ENCODE peak calls at places on chromosome 10, in ten cellular contexts. One of them, this sample, is unnamed.

GRCh38 chr10:26759008-26759407 is 61.5 kb downstream of the PDSS1 start:
- DNase-seq in HEK293T: no peak
- DNase-seq in activated T-cell treated with anti-CD3 and anti-CD28 coated beads, Interleukin-2, amount 50 U/mL, for 72 hours: no peak
- DNase-seq in LoVo: no peak
- DNase-seq in activated CD8-positive, alpha-beta memory T cell treated with anti-CD3 and anti-CD28 coated beads for 24 hours: no peak
- DNase-seq in cardiac fibroblast: no peak
- DNase-seq in DMS79: no peak
- DNase-seq in AG08395: no peak
- DNase-seq in stimulated activated CD8-positive, alpha-beta memory T cell treated with anti-CD3 and anti-CD28 coated beads, Interleukin-15, amount 100 ng/mL, for 4 hours: no peak
- DNase-seq in psoas muscle: no peak
- DNase-seq in this sample: no peak

GRCh38 chr10:17100586-17100985 is 29.0 kb downstream of the CUBN start:
- DNase-seq in HEK293T: no peak
- DNase-seq in activated T-cell treated with anti-CD3 and anti-CD28 coated beads, Interleukin-2, amount 50 U/mL, for 72 hours: no peak
- DNase-seq in LoVo: no peak
- DNase-seq in activated CD8-positive, alpha-beta memory T cell treated with anti-CD3 and anti-CD28 coated beads for 24 hours: no peak
- DNase-seq in cardiac fibroblast: no peak
- DNase-seq in DMS79: no peak
- DNase-seq in AG08395: no peak
- DNase-seq in stimulated activated CD8-positive, alpha-beta memory T cell treated with anti-CD3 and anti-CD28 coated beads, Interleukin-15, amount 100 ng/mL, for 4 hours: no peak
- DNase-seq in psoas muscle: no peak
- DNase-seq in this sample: no peak

GRCh38 chr10:14801693-14802092 is 27.0 kb upstream of the FAM107B start:
- DNase-seq in HEK293T: peak
- DNase-seq in activated T-cell treated with anti-CD3 and anti-CD28 coated beads, Interleukin-2, amount 50 U/mL, for 72 hours: no peak
- DNase-seq in LoVo: no peak
- DNase-seq in activated CD8-positive, alpha-beta memory T cell treated with anti-CD3 and anti-CD28 coated beads for 24 hours: no peak
- DNase-seq in cardiac fibroblast: no peak
- DNase-seq in DMS79: no peak
- DNase-seq in AG08395: no peak
- DNase-seq in stimulated activated CD8-positive, alpha-beta memory T cell treated with anti-CD3 and anti-CD28 coated beads, Interleukin-15, amount 100 ng/mL, for 4 hours: no peak
- DNase-seq in psoas muscle: no peak
- DNase-seq in this sample: no peak

GRCh38 chr10:90051474-90051873 is 350.1 kb downstream of the KIF20B start:
- DNase-seq in HEK293T: no peak
- DNase-seq in activated T-cell treated with anti-CD3 and anti-CD28 coated beads, Interleukin-2, amount 50 U/mL, for 72 hours: no peak
- DNase-seq in LoVo: no peak
- DNase-seq in activated CD8-positive, alpha-beta memory T cell treated with anti-CD3 and anti-CD28 coated beads for 24 hours: no peak
- DNase-seq in cardiac fibroblast: no peak
- DNase-seq in DMS79: peak
- DNase-seq in AG08395: no peak
- DNase-seq in stimulated activated CD8-positive, alpha-beta memory T cell treated with anti-CD3 and anti-CD28 coated beads, Interleukin-15, amount 100 ng/mL, for 4 hours: no peak
- DNase-seq in psoas muscle: no peak
- DNase-seq in this sample: no peak

GRCh38 chr10:94673614-94674321 is 9.8 kb upstream of the CYP2C18 start:
- DNase-seq in HEK293T: peak
- DNase-seq in activated T-cell treated with anti-CD3 and anti-CD28 coated beads, Interleukin-2, amount 50 U/mL, for 72 hours: no peak
- DNase-seq in LoVo: no peak
- DNase-seq in activated CD8-positive, alpha-beta memory T cell treated with anti-CD3 and anti-CD28 coated beads for 24 hours: no peak
- DNase-seq in cardiac fibroblast: peak
- DNase-seq in DMS79: no peak
- DNase-seq in AG08395: no peak
- DNase-seq in stimulated activated CD8-positive, alpha-beta memory T cell treated with anti-CD3 and anti-CD28 coated beads, Interleukin-15, amount 100 ng/mL, for 4 hours: no peak
- DNase-seq in psoas muscle: no peak
- DNase-seq in this sample: no peak

GRCh38 chr10:114179747-114180146 is 594 bp downstream of the TDRD1 start:
- DNase-seq in HEK293T: no peak
- DNase-seq in activated T-cell treated with anti-CD3 and anti-CD28 coated beads, Interleukin-2, amount 50 U/mL, for 72 hours: no peak
- DNase-seq in LoVo: no peak
- DNase-seq in activated CD8-positive, alpha-beta memory T cell treated with anti-CD3 and anti-CD28 coated beads for 24 hours: no peak
- DNase-seq in cardiac fibroblast: no peak
- DNase-seq in DMS79: no peak
- DNase-seq in AG08395: no peak
- DNase-seq in stimulated activated CD8-positive, alpha-beta memory T cell treated with anti-CD3 and anti-CD28 coated beads, Interleukin-15, amount 100 ng/mL, for 4 hours: no peak
- DNase-seq in psoas muscle: no peak
- DNase-seq in this sample: no peak

GRCh38 chr10:93160829-93161228 is 87.1 kb downstream of the CYP26A1 start:
- DNase-seq in HEK293T: no peak
- DNase-seq in activated T-cell treated with anti-CD3 and anti-CD28 coated beads, Interleukin-2, amount 50 U/mL, for 72 hours: no peak
- DNase-seq in LoVo: no peak
- DNase-seq in activated CD8-positive, alpha-beta memory T cell treated with anti-CD3 and anti-CD28 coated beads for 24 hours: no peak
- DNase-seq in cardiac fibroblast: peak
- DNase-seq in DMS79: no peak
- DNase-seq in AG08395: peak
- DNase-seq in stimulated activated CD8-positive, alpha-beta memory T cell treated with anti-CD3 and anti-CD28 coated beads, Interleukin-15, amount 100 ng/mL, for 4 hours: no peak
- DNase-seq in psoas muscle: peak
- DNase-seq in this sample: no peak

GRCh38 chr10:74176380-74177139 is 25.5 kb downstream of the ADK start:
- DNase-seq in HEK293T: peak
- DNase-seq in activated T-cell treated with anti-CD3 and anti-CD28 coated beads, Interleukin-2, amount 50 U/mL, for 72 hours: peak
- DNase-seq in LoVo: peak
- DNase-seq in activated CD8-positive, alpha-beta memory T cell treated with anti-CD3 and anti-CD28 coated beads for 24 hours: peak
- DNase-seq in cardiac fibroblast: peak
- DNase-seq in DMS79: peak
- DNase-seq in AG08395: peak
- DNase-seq in stimulated activated CD8-positive, alpha-beta memory T cell treated with anti-CD3 and anti-CD28 coated beads, Interleukin-15, amount 100 ng/mL, for 4 hours: peak
- DNase-seq in psoas muscle: peak
- DNase-seq in this sample: peak

GRCh38 chr10:119919271-119919670 is 26.7 kb downstream of the SEC23IP start:
- DNase-seq in HEK293T: no peak
- DNase-seq in activated T-cell treated with anti-CD3 and anti-CD28 coated beads, Interleukin-2, amount 50 U/mL, for 72 hours: no peak
- DNase-seq in LoVo: no peak
- DNase-seq in activated CD8-positive, alpha-beta memory T cell treated with anti-CD3 and anti-CD28 coated beads for 24 hours: no peak
- DNase-seq in cardiac fibroblast: peak
- DNase-seq in DMS79: no peak
- DNase-seq in AG08395: no peak
- DNase-seq in stimulated activated CD8-positive, alpha-beta memory T cell treated with anti-CD3 and anti-CD28 coated beads, Interleukin-15, amount 100 ng/mL, for 4 hours: no peak
- DNase-seq in psoas muscle: no peak
- DNase-seq in this sample: no peak

GRCh38 chr10:5413012-5413938 is 918 bp downstream of the NET1 start:
- DNase-seq in HEK293T: peak
- DNase-seq in activated T-cell treated with anti-CD3 and anti-CD28 coated beads, Interleukin-2, amount 50 U/mL, for 72 hours: no peak
- DNase-seq in LoVo: peak
- DNase-seq in activated CD8-positive, alpha-beta memory T cell treated with anti-CD3 and anti-CD28 coated beads for 24 hours: no peak
- DNase-seq in cardiac fibroblast: peak
- DNase-seq in DMS79: peak
- DNase-seq in AG08395: peak
- DNase-seq in stimulated activated CD8-positive, alpha-beta memory T cell treated with anti-CD3 and anti-CD28 coated beads, Interleukin-15, amount 100 ng/mL, for 4 hours: no peak
- DNase-seq in psoas muscle: no peak
- DNase-seq in this sample: no peak

GRCh38 chr10:117186832-117187615 is 10.3 kb upstream of the KCNK18 start:
- DNase-seq in HEK293T: no peak
- DNase-seq in activated T-cell treated with anti-CD3 and anti-CD28 coated beads, Interleukin-2, amount 50 U/mL, for 72 hours: no peak
- DNase-seq in LoVo: peak
- DNase-seq in activated CD8-positive, alpha-beta memory T cell treated with anti-CD3 and anti-CD28 coated beads for 24 hours: no peak
- DNase-seq in cardiac fibroblast: peak
- DNase-seq in DMS79: no peak
- DNase-seq in AG08395: peak
- DNase-seq in stimulated activated CD8-positive, alpha-beta memory T cell treated with anti-CD3 and anti-CD28 coated beads, Interleukin-15, amount 100 ng/mL, for 4 hours: no peak
- DNase-seq in psoas muscle: no peak
- DNase-seq in this sample: no peak

GRCh38 chr10:30502266-30503058 is 68.5 kb downstream of the MAP3K8 start:
- DNase-seq in HEK293T: no peak
- DNase-seq in activated T-cell treated with anti-CD3 and anti-CD28 coated beads, Interleukin-2, amount 50 U/mL, for 72 hours: peak
- DNase-seq in LoVo: no peak
- DNase-seq in activated CD8-positive, alpha-beta memory T cell treated with anti-CD3 and anti-CD28 coated beads for 24 hours: no peak
- DNase-seq in cardiac fibroblast: no peak
- DNase-seq in DMS79: no peak
- DNase-seq in AG08395: peak
- DNase-seq in stimulated activated CD8-positive, alpha-beta memory T cell treated with anti-CD3 and anti-CD28 coated beads, Interleukin-15, amount 100 ng/mL, for 4 hours: peak
- DNase-seq in psoas muscle: no peak
- DNase-seq in this sample: no peak

GRCh38 chr10:71272122-71272771 is 46.8 kb upstream of the SLC29A3 start:
- DNase-seq in HEK293T: no peak
- DNase-seq in activated T-cell treated with anti-CD3 and anti-CD28 coated beads, Interleukin-2, amount 50 U/mL, for 72 hours: no peak
- DNase-seq in LoVo: no peak
- DNase-seq in activated CD8-positive, alpha-beta memory T cell treated with anti-CD3 and anti-CD28 coated beads for 24 hours: no peak
- DNase-seq in cardiac fibroblast: peak
- DNase-seq in DMS79: no peak
- DNase-seq in AG08395: peak
- DNase-seq in stimulated activated CD8-positive, alpha-beta memory T cell treated with anti-CD3 and anti-CD28 coated beads, Interleukin-15, amount 100 ng/mL, for 4 hours: no peak
- DNase-seq in psoas muscle: no peak
- DNase-seq in this sample: no peak

GRCh38 chr10:91197044-91197651 is 23.3 kb upstream of the PCGF5 start:
- DNase-seq in HEK293T: no peak
- DNase-seq in activated T-cell treated with anti-CD3 and anti-CD28 coated beads, Interleukin-2, amount 50 U/mL, for 72 hours: no peak
- DNase-seq in LoVo: no peak
- DNase-seq in activated CD8-positive, alpha-beta memory T cell treated with anti-CD3 and anti-CD28 coated beads for 24 hours: no peak
- DNase-seq in cardiac fibroblast: peak
- DNase-seq in DMS79: no peak
- DNase-seq in AG08395: peak
- DNase-seq in stimulated activated CD8-positive, alpha-beta memory T cell treated with anti-CD3 and anti-CD28 coated beads, Interleukin-15, amount 100 ng/mL, for 4 hours: no peak
- DNase-seq in psoas muscle: no peak
- DNase-seq in this sample: no peak

GRCh38 chr10:103563231-103564115 is 70.0 kb downstream of the NEURL1 start:
- DNase-seq in HEK293T: no peak
- DNase-seq in activated T-cell treated with anti-CD3 and anti-CD28 coated beads, Interleukin-2, amount 50 U/mL, for 72 hours: no peak
- DNase-seq in LoVo: no peak
- DNase-seq in activated CD8-positive, alpha-beta memory T cell treated with anti-CD3 and anti-CD28 coated beads for 24 hours: no peak
- DNase-seq in cardiac fibroblast: no peak
- DNase-seq in DMS79: no peak
- DNase-seq in AG08395: no peak
- DNase-seq in stimulated activated CD8-positive, alpha-beta memory T cell treated with anti-CD3 and anti-CD28 coated beads, Interleukin-15, amount 100 ng/mL, for 4 hours: no peak
- DNase-seq in psoas muscle: peak
- DNase-seq in this sample: no peak

GRCh38 chr10:125002423-125003145 is 60.7 kb downstream of the ZRANB1 start:
- DNase-seq in HEK293T: no peak
- DNase-seq in activated T-cell treated with anti-CD3 and anti-CD28 coated beads, Interleukin-2, amount 50 U/mL, for 72 hours: no peak
- DNase-seq in LoVo: no peak
- DNase-seq in activated CD8-positive, alpha-beta memory T cell treated with anti-CD3 and anti-CD28 coated beads for 24 hours: no peak
- DNase-seq in cardiac fibroblast: no peak
- DNase-seq in DMS79: no peak
- DNase-seq in AG08395: no peak
- DNase-seq in stimulated activated CD8-positive, alpha-beta memory T cell treated with anti-CD3 and anti-CD28 coated beads, Interleukin-15, amount 100 ng/mL, for 4 hours: no peak
- DNase-seq in psoas muscle: peak
- DNase-seq in this sample: no peak

GRCh38 chr10:27607591-27607990 is 103.5 kb downstream of the RAB18 start:
- DNase-seq in HEK293T: no peak
- DNase-seq in activated T-cell treated with anti-CD3 and anti-CD28 coated beads, Interleukin-2, amount 50 U/mL, for 72 hours: no peak
- DNase-seq in LoVo: no peak
- DNase-seq in activated CD8-positive, alpha-beta memory T cell treated with anti-CD3 and anti-CD28 coated beads for 24 hours: no peak
- DNase-seq in cardiac fibroblast: no peak
- DNase-seq in DMS79: no peak
- DNase-seq in AG08395: no peak
- DNase-seq in stimulated activated CD8-positive, alpha-beta memory T cell treated with anti-CD3 and anti-CD28 coated beads, Interleukin-15, amount 100 ng/mL, for 4 hours: no peak
- DNase-seq in psoas muscle: no peak
- DNase-seq in this sample: no peak

GRCh38 chr10:49512121-49512809 is 26.7 kb downstream of the ERCC6 start:
- DNase-seq in HEK293T: peak
- DNase-seq in activated T-cell treated with anti-CD3 and anti-CD28 coated beads, Interleukin-2, amount 50 U/mL, for 72 hours: peak
- DNase-seq in LoVo: peak
- DNase-seq in activated CD8-positive, alpha-beta memory T cell treated with anti-CD3 and anti-CD28 coated beads for 24 hours: no peak
- DNase-seq in cardiac fibroblast: peak
- DNase-seq in DMS79: no peak
- DNase-seq in AG08395: peak
- DNase-seq in stimulated activated CD8-positive, alpha-beta memory T cell treated with anti-CD3 and anti-CD28 coated beads, Interleukin-15, amount 100 ng/mL, for 4 hours: no peak
- DNase-seq in psoas muscle: no peak
- DNase-seq in this sample: no peak

GRCh38 chr10:130421909-130422308 is 285.7 kb downstream of the GLRX3 start:
- DNase-seq in HEK293T: no peak
- DNase-seq in activated T-cell treated with anti-CD3 and anti-CD28 coated beads, Interleukin-2, amount 50 U/mL, for 72 hours: no peak
- DNase-seq in LoVo: no peak
- DNase-seq in activated CD8-positive, alpha-beta memory T cell treated with anti-CD3 and anti-CD28 coated beads for 24 hours: no peak
- DNase-seq in cardiac fibroblast: no peak
- DNase-seq in DMS79: no peak
- DNase-seq in AG08395: no peak
- DNase-seq in stimulated activated CD8-positive, alpha-beta memory T cell treated with anti-CD3 and anti-CD28 coated beads, Interleukin-15, amount 100 ng/mL, for 4 hours: no peak
- DNase-seq in psoas muscle: no peak
- DNase-seq in this sample: no peak

GRCh38 chr10:102782698-102783540 is 39.2 kb downstream of the WBP1L start:
- DNase-seq in HEK293T: no peak
- DNase-seq in activated T-cell treated with anti-CD3 and anti-CD28 coated beads, Interleukin-2, amount 50 U/mL, for 72 hours: no peak
- DNase-seq in LoVo: no peak
- DNase-seq in activated CD8-positive, alpha-beta memory T cell treated with anti-CD3 and anti-CD28 coated beads for 24 hours: no peak
- DNase-seq in cardiac fibroblast: peak
- DNase-seq in DMS79: no peak
- DNase-seq in AG08395: peak
- DNase-seq in stimulated activated CD8-positive, alpha-beta memory T cell treated with anti-CD3 and anti-CD28 coated beads, Interleukin-15, amount 100 ng/mL, for 4 hours: no peak
- DNase-seq in psoas muscle: peak
- DNase-seq in this sample: no peak

GRCh38 chr10:78664929-78665525 is 403.7 kb upstream of the ZMIZ1 start:
- DNase-seq in HEK293T: peak
- DNase-seq in activated T-cell treated with anti-CD3 and anti-CD28 coated beads, Interleukin-2, amount 50 U/mL, for 72 hours: peak
- DNase-seq in LoVo: no peak
- DNase-seq in activated CD8-positive, alpha-beta memory T cell treated with anti-CD3 and anti-CD28 coated beads for 24 hours: no peak
- DNase-seq in cardiac fibroblast: peak
- DNase-seq in DMS79: no peak
- DNase-seq in AG08395: no peak
- DNase-seq in stimulated activated CD8-positive, alpha-beta memory T cell treated with anti-CD3 and anti-CD28 coated beads, Interleukin-15, amount 100 ng/mL, for 4 hours: no peak
- DNase-seq in psoas muscle: no peak
- DNase-seq in this sample: no peak

GRCh38 chr10:125083576-125083920 is 76.8 kb downstream of the CTBP2 start:
- DNase-seq in HEK293T: no peak
- DNase-seq in activated T-cell treated with anti-CD3 and anti-CD28 coated beads, Interleukin-2, amount 50 U/mL, for 72 hours: no peak
- DNase-seq in LoVo: no peak
- DNase-seq in activated CD8-positive, alpha-beta memory T cell treated with anti-CD3 and anti-CD28 coated beads for 24 hours: no peak
- DNase-seq in cardiac fibroblast: peak
- DNase-seq in DMS79: no peak
- DNase-seq in AG08395: peak
- DNase-seq in stimulated activated CD8-positive, alpha-beta memory T cell treated with anti-CD3 and anti-CD28 coated beads, Interleukin-15, amount 100 ng/mL, for 4 hours: no peak
- DNase-seq in psoas muscle: peak
- DNase-seq in this sample: no peak

GRCh38 chr10:132078746-132079345 is 13.1 kb downstream of the JAKMIP3 start:
- DNase-seq in HEK293T: no peak
- DNase-seq in activated T-cell treated with anti-CD3 and anti-CD28 coated beads, Interleukin-2, amount 50 U/mL, for 72 hours: no peak
- DNase-seq in LoVo: no peak
- DNase-seq in activated CD8-positive, alpha-beta memory T cell treated with anti-CD3 and anti-CD28 coated beads for 24 hours: no peak
- DNase-seq in cardiac fibroblast: no peak
- DNase-seq in DMS79: no peak
- DNase-seq in AG08395: no peak
- DNase-seq in stimulated activated CD8-positive, alpha-beta memory T cell treated with anti-CD3 and anti-CD28 coated beads, Interleukin-15, amount 100 ng/mL, for 4 hours: no peak
- DNase-seq in psoas muscle: peak
- DNase-seq in this sample: no peak

GRCh38 chr10:1255166-1255565 is 199.0 kb downstream of the WDR37 start:
- DNase-seq in HEK293T: no peak
- DNase-seq in activated T-cell treated with anti-CD3 and anti-CD28 coated beads, Interleukin-2, amount 50 U/mL, for 72 hours: no peak
- DNase-seq in LoVo: no peak
- DNase-seq in activated CD8-positive, alpha-beta memory T cell treated with anti-CD3 and anti-CD28 coated beads for 24 hours: no peak
- DNase-seq in cardiac fibroblast: peak
- DNase-seq in DMS79: no peak
- DNase-seq in AG08395: no peak
- DNase-seq in stimulated activated CD8-positive, alpha-beta memory T cell treated with anti-CD3 and anti-CD28 coated beads, Interleukin-15, amount 100 ng/mL, for 4 hours: no peak
- DNase-seq in psoas muscle: no peak
- DNase-seq in this sample: no peak

GRCh38 chr10:81248846-81249245 is 626.1 kb upstream of the NRG3 start:
- DNase-seq in HEK293T: no peak
- DNase-seq in activated T-cell treated with anti-CD3 and anti-CD28 coated beads, Interleukin-2, amount 50 U/mL, for 72 hours: no peak
- DNase-seq in LoVo: no peak
- DNase-seq in activated CD8-positive, alpha-beta memory T cell treated with anti-CD3 and anti-CD28 coated beads for 24 hours: no peak
- DNase-seq in cardiac fibroblast: no peak
- DNase-seq in DMS79: no peak
- DNase-seq in AG08395: no peak
- DNase-seq in stimulated activated CD8-positive, alpha-beta memory T cell treated with anti-CD3 and anti-CD28 coated beads, Interleukin-15, amount 100 ng/mL, for 4 hours: no peak
- DNase-seq in psoas muscle: no peak
- DNase-seq in this sample: no peak

GRCh38 chr10:59623823-59624535 is 85.7 kb downstream of the SLC16A9 start:
- DNase-seq in HEK293T: no peak
- DNase-seq in activated T-cell treated with anti-CD3 and anti-CD28 coated beads, Interleukin-2, amount 50 U/mL, for 72 hours: no peak
- DNase-seq in LoVo: no peak
- DNase-seq in activated CD8-positive, alpha-beta memory T cell treated with anti-CD3 and anti-CD28 coated beads for 24 hours: no peak
- DNase-seq in cardiac fibroblast: peak
- DNase-seq in DMS79: no peak
- DNase-seq in AG08395: no peak
- DNase-seq in stimulated activated CD8-positive, alpha-beta memory T cell treated with anti-CD3 and anti-CD28 coated beads, Interleukin-15, amount 100 ng/mL, for 4 hours: no peak
- DNase-seq in psoas muscle: no peak
- DNase-seq in this sample: no peak

GRCh38 chr10:5595591-5596590 is 70.5 kb downstream of the ASB13 start:
- DNase-seq in HEK293T: no peak
- DNase-seq in activated T-cell treated with anti-CD3 and anti-CD28 coated beads, Interleukin-2, amount 50 U/mL, for 72 hours: no peak
- DNase-seq in LoVo: no peak
- DNase-seq in activated CD8-positive, alpha-beta memory T cell treated with anti-CD3 and anti-CD28 coated beads for 24 hours: no peak
- DNase-seq in cardiac fibroblast: peak
- DNase-seq in DMS79: no peak
- DNase-seq in AG08395: peak
- DNase-seq in stimulated activated CD8-positive, alpha-beta memory T cell treated with anti-CD3 and anti-CD28 coated beads, Interleukin-15, amount 100 ng/mL, for 4 hours: no peak
- DNase-seq in psoas muscle: no peak
- DNase-seq in this sample: no peak

GRCh38 chr10:74825371-74826141 is 844 bp upstream of the KAT6B start:
- DNase-seq in HEK293T: peak
- DNase-seq in activated T-cell treated with anti-CD3 and anti-CD28 coated beads, Interleukin-2, amount 50 U/mL, for 72 hours: peak
- DNase-seq in LoVo: peak
- DNase-seq in activated CD8-positive, alpha-beta memory T cell treated with anti-CD3 and anti-CD28 coated beads for 24 hours: peak
- DNase-seq in cardiac fibroblast: no peak
- DNase-seq in DMS79: no peak
- DNase-seq in AG08395: peak
- DNase-seq in stimulated activated CD8-positive, alpha-beta memory T cell treated with anti-CD3 and anti-CD28 coated beads, Interleukin-15, amount 100 ng/mL, for 4 hours: peak
- DNase-seq in psoas muscle: no peak
- DNase-seq in this sample: no peak